ENCODE peak calls at places on chromosomes 12 and 14, in ten cellular contexts. S, Y, A, N, B, I, D, V, Q and U are unnamed samples.

GRCh38 chr12:29880987-29881386 is 97.2 kb upstream of the TMTC1 start:
- DNase-seq in B (no peak), I (no peak), Q (no peak), S (no peak), D (no peak), A (no peak), N (no peak), Y (no peak), V (no peak), U (no peak)

GRCh38 chr14:73457935-73458218 is 469 bp downstream of the NUMB start:
- DNase-seq in Y (no peak), B (no peak), V (peak; percentile 84), Q (peak; percentile 31), I (no peak), D (no peak), A (no peak), S (no peak), N (no peak), U (no peak)

GRCh38 chr14:80906336-80906735 is 35.2 kb downstream of the CEP128 start:
- DNase-seq in S (no peak), D (no peak), Y (no peak), B (no peak), A (no peak), I (no peak), Q (no peak), N (no peak), V (no peak), U (no peak)

GRCh38 chr14:70186826-70187483 is 1.8 kb downstream of the SLC8A3 start:
- DNase-seq in I (no peak), Y (peak; percentile 36), N (no peak), B (no peak), A (no peak), Q (no peak), D (no peak), S (peak; percentile 95), V (no peak), U (no peak)

GRCh38 chr12:130780325-130780724 is 58.7 kb downstream of the STX2 start:
- DNase-seq in Q (no peak), V (no peak), Y (no peak), A (no peak), S (no peak), D (no peak), I (no peak), N (no peak), B (no peak), U (no peak)

GRCh38 chr12:131831021-131831571 is 2.9 kb downstream of the MMP17 start:
- DNase-seq in B (no peak), Y (peak; percentile 26), N (no peak), D (no peak), Q (peak; percentile 21), S (no peak), A (no peak), V (peak; percentile 77), I (no peak), U (peak; percentile 51)

GRCh38 chr12:131604146-131604844 is 106.6 kb upstream of the SFSWAP start:
- DNase-seq in Y (no peak), N (no peak), B (no peak), I (no peak), A (no peak), S (no peak), V (no peak), Q (no peak), D (no peak), U (no peak)

GRCh38 chr12:57491393-57492280 is 3.8 kb downstream of the MARS1 start:
- DNase-seq in B (no peak), Y (no peak), D (no peak), V (no peak), Q (no peak), I (no peak), A (no peak), N (no peak), S (no peak), U (no peak)

GRCh38 chr12:124745891-124746570 is 117.6 kb downstream of the SCARB1 start:
- DNase-seq in N (peak; percentile 61), V (peak; percentile 96), Q (peak; percentile 77), B (peak; percentile 97), S (peak; percentile 96), Y (peak; percentile 98), D (peak; percentile 96), I (peak; percentile 82), A (peak; percentile 84), U (peak; percentile 97)

GRCh38 chr14:62451221-62451620 is 594.0 kb downstream of the KCNH5 start:
- DNase-seq in A (no peak), D (no peak), Y (no peak), B (no peak), Q (no peak), N (no peak), V (no peak), I (no peak), S (no peak), U (no peak)

GRCh38 chr14:24670594-24670993 is 36.6 kb upstream of the GZMB start:
- DNase-seq in A (no peak), S (no peak), N (no peak), V (no peak), I (no peak), D (no peak), B (no peak), Q (no peak), Y (no peak), U (no peak)

GRCh38 chr14:65277027-65277426 is 135.5 kb upstream of the FUT8 start:
- DNase-seq in V (no peak), D (no peak), I (peak; percentile 71), N (no peak), S (no peak), B (no peak), Q (peak; percentile 73), A (no peak), Y (no peak), U (peak; percentile 56)

GRCh38 chr12:132209654-132210222 is 65.5 kb downstream of the NOC4L start:
- DNase-seq in S (no peak), D (peak; percentile 26), V (no peak), Q (no peak), A (no peak), Y (no peak), B (no peak), N (no peak), I (no peak), U (no peak)

GRCh38 chr14:68295316-68295816 is 475.8 kb downstream of the RAD51B start:
- DNase-seq in A (no peak), V (no peak), Y (peak; percentile 55), I (no peak), D (no peak), N (peak; percentile 58), Q (no peak), B (no peak), S (peak; percentile 58), U (no peak)

GRCh38 chr14:68656452-68656851 is 136.4 kb downstream of the ZFP36L1 start:
- DNase-seq in Q (no peak), D (no peak), N (no peak), A (no peak), Y (no peak), B (no peak), I (no peak), V (no peak), S (no peak), U (no peak)

GRCh38 chr12:104299842-104300481 is 3.6 kb upstream of the EID3 start:
- DNase-seq in D (no peak), Q (no peak), B (no peak), V (no peak), Y (peak; percentile 52), A (no peak), N (peak; percentile 28), S (no peak), I (peak; percentile 58), U (no peak)

GRCh38 chr12:42790761-42791151 is 201.2 kb upstream of the PRICKLE1 start:
- DNase-seq in B (no peak), D (no peak), Q (peak; percentile 52), S (no peak), N (no peak), A (peak; percentile 83), I (peak; percentile 76), V (no peak), Y (peak; percentile 84), U (peak; percentile 28)

GRCh38 chr12:27257104-27257848 is 13.2 kb downstream of the STK38L start:
- DNase-seq in D (no peak), I (no peak), N (no peak), Y (no peak), B (no peak), Q (no peak), A (no peak), S (no peak), V (no peak), U (no peak)

GRCh38 chr12:462936-463705 is 3.4 kb downstream of the B4GALNT3 start:
- DNase-seq in S (no peak), B (no peak), Q (peak; percentile 42), A (no peak), N (no peak), Y (no peak), V (no peak), I (peak; percentile 86), D (no peak), U (no peak)
- H3K27me3 ChIP-seq in S (peaks cover 7% of the 10 kb centered on the region), B (peaks cover 49% of the 10 kb centered on the region), Q (peaks cover 4% of the 10 kb centered on the region), A (peaks cover 45% of the 10 kb centered on the region), N (no peaks in the 10 kb centered on the region), Y (no peaks in the 10 kb centered on the region), V (peaks cover 8% of the 10 kb centered on the region), I (peaks cover 44% of the 10 kb centered on the region), D (no peaks in the 10 kb centered on the region), U (peaks cover 39% of the 10 kb centered on the region)

GRCh38 chr14:55128386-55129085 is 516 bp upstream of the LGALS3 start:
- DNase-seq in Y (no peak), V (no peak), A (no peak), Q (no peak), B (no peak), N (peak; percentile 94), I (no peak), D (no peak), S (no peak), U (no peak)
- H3K27me3 ChIP-seq in Y (peaks cover 52% of the 10 kb centered on the region), V (no peaks in the 10 kb centered on the region), A (no peaks in the 10 kb centered on the region), Q (no peaks in the 10 kb centered on the region), B (no peaks in the 10 kb centered on the region), N (no peaks in the 10 kb centered on the region), I (no peaks in the 10 kb centered on the region), D (peaks cover 1% of the 10 kb centered on the region), S (peaks cover 1% of the 10 kb centered on the region), U (no peaks in the 10 kb centered on the region)

GRCh38 chr14:56810850-56811595 is 744 bp upstream of the OTX2 start:
- DNase-seq in Q (no peak), B (no peak), D (no peak), Y (no peak), N (no peak), S (no peak), A (no peak), V (no peak), I (no peak), U (no peak)
- H3K27me3 ChIP-seq in Q (peaks cover 83% of the 10 kb centered on the region), B (peaks cover 100% of the 10 kb centered on the region), D (peaks cover 6% of the 10 kb centered on the region), Y (peaks cover 100% of the 10 kb centered on the region), N (peaks cover 50% of the 10 kb centered on the region), S (peaks cover 53% of the 10 kb centered on the region), A (peaks cover 84% of the 10 kb centered on the region), V (peaks cover 100% of the 10 kb centered on the region), I (no peaks in the 10 kb centered on the region), U (peaks cover 88% of the 10 kb centered on the region)

GRCh38 chr14:59920378-59920683 is 387 bp downstream of the LRRC9 start:
- DNase-seq in I (no peak), Q (no peak), N (no peak), B (no peak), V (no peak), A (no peak), D (no peak), Y (no peak), S (no peak), U (no peak)

GRCh38 chr14:59918824-59919581 is 941 bp upstream of the LRRC9 start:
- DNase-seq in B (no peak), S (peak; percentile 46), Q (no peak), D (peak; percentile 50), I (no peak), Y (peak; percentile 55), A (peak; percentile 36), V (no peak), N (no peak), U (peak; percentile 65)

GRCh38 chr14:59919582-59920377 is at the start of gene LRRC9:
- DNase-seq in Q (no peak), N (peak; percentile 27), V (peak; percentile 78), S (peak; percentile 49), D (peak; percentile 51), B (no peak), Y (peak; percentile 47), I (no peak), A (no peak), U (peak; percentile 7)
- H3K27me3 ChIP-seq in Q (peaks cover 19% of the 10 kb centered on the region), N (peaks cover 7% of the 10 kb centered on the region), V (peaks cover 18% of the 10 kb centered on the region), S (peaks cover 3% of the 10 kb centered on the region), D (no peaks in the 10 kb centered on the region), B (peaks cover 38% of the 10 kb centered on the region), Y (no peaks in the 10 kb centered on the region), I (no peaks in the 10 kb centered on the region), A (peaks cover 5% of the 10 kb centered on the region), U (no peaks in the 10 kb centered on the region)